ENCODE peak calls at places on chromosome X, in eight cellular contexts. O, T, J, K, C, A, X and D are unnamed samples.

GRCh38 chrX:110951472-110952269 is 144.3 kb upstream of the PAK3 start:
- DNase-seq in O (no peak), T (no peak), J (no peak), K (no peak), C (no peak), A (no peak), X (no peak), D (no peak)

GRCh38 chrX:107725761-107726555 is 49.6 kb downstream of the TSC22D3 start:
- DNase-seq in O (no peak), T (no peak), J (peak; percentile 32), K (no peak), C (no peak), A (no peak), X (no peak), D (no peak)

GRCh38 chrX:24774650-24775049 is 80.9 kb downstream of the POLA1 start:
- DNase-seq in O (no peak), T (no peak), J (no peak), K (no peak), C (no peak), A (no peak), X (peak; percentile 14), D (no peak)

GRCh38 chrX:13599491-13599890 is 30.1 kb downstream of the EGFL6 start:
- DNase-seq in O (no peak), T (no peak), J (no peak), K (no peak), C (no peak), A (no peak), X (peak; percentile 23), D (no peak)

GRCh38 chrX:137915466-137915865 is 349.5 kb downstream of the ZIC3 start:
- DNase-seq in O (no peak), T (no peak), J (no peak), K (no peak), C (no peak), A (no peak), X (no peak), D (no peak)

GRCh38 chrX:8189096-8189830 is 18.2 kb upstream of the VCX2 start:
- DNase-seq in O (no peak), T (no peak), J (no peak), K (no peak), C (no peak), A (no peak), X (no peak), D (no peak)

GRCh38 chrX:97200454-97200853 is 316.7 kb downstream of the RPA4 start:
- DNase-seq in O (no peak), T (no peak), J (no peak), K (no peak), C (no peak), A (no peak), X (no peak), D (no peak)

GRCh38 chrX:153495362-153495751 is 577 bp downstream of the BGN start:
- DNase-seq in O (no peak), T (no peak), J (no peak), K (no peak), C (no peak), A (no peak), X (peak; percentile 62), D (no peak)

GRCh38 chrX:120446503-120446902 is 22.6 kb downstream of the LAMP2 start:
- DNase-seq in O (no peak), T (no peak), J (no peak), K (peak; percentile 15), C (no peak), A (no peak), X (peak; percentile 75), D (no peak)

GRCh38 chrX:45743906-45744625 is 543.4 kb upstream of the DIPK2B start:
- DNase-seq in O (no peak), T (no peak), J (no peak), K (no peak), C (no peak), A (no peak), X (no peak), D (no peak)

GRCh38 chrX:37291924-37292323 is 57.2 kb upstream of the PRRG1 start:
- DNase-seq in O (no peak), T (no peak), J (no peak), K (no peak), C (no peak), A (no peak), X (no peak), D (no peak)

GRCh38 chrX:119041175-119041574 is 31.6 kb upstream of the CT47C1 start:
- DNase-seq in O (peak; percentile 92), T (no peak), J (no peak), K (no peak), C (peak; percentile 65), A (no peak), X (peak; percentile 85), D (no peak)

GRCh38 chrX:31132803-31133202 is 61.0 kb upstream of the FTHL17 start:
- DNase-seq in O (no peak), T (no peak), J (no peak), K (no peak), C (no peak), A (no peak), X (no peak), D (no peak)

GRCh38 chrX:15404712-15405111 is 20.5 kb upstream of the VEGFD start:
- DNase-seq in O (no peak), T (no peak), J (peak; percentile 59), K (peak; percentile 17), C (no peak), A (no peak), X (peak; percentile 59), D (no peak)

GRCh38 chrX:133594156-133594555 is 178.9 kb upstream of the GPC4 start:
- DNase-seq in O (no peak), T (no peak), J (no peak), K (no peak), C (no peak), A (no peak), X (no peak), D (no peak)

GRCh38 chrX:121831601-121832000 is 784.2 kb downstream of the GLUD2 start:
- DNase-seq in O (no peak), T (no peak), J (no peak), K (no peak), C (no peak), A (no peak), X (peak; percentile 16), D (no peak)

GRCh38 chrX:97021680-97022079 is 138.0 kb downstream of the RPA4 start:
- DNase-seq in O (no peak), T (no peak), J (no peak), K (no peak), C (no peak), A (no peak), X (peak; percentile 47), D (no peak)

GRCh38 chrX:109911046-109911445 is 91.9 kb upstream of the TMEM164 start:
- DNase-seq in O (no peak), T (no peak), J (no peak), K (no peak), C (no peak), A (no peak), X (peak; percentile 22), D (no peak)

GRCh38 chrX:17737707-17738001 is 361 bp downstream of the SCML1 start:
- DNase-seq in O (no peak), T (no peak), J (no peak), K (no peak), C (no peak), A (no peak), X (no peak), D (no peak)

GRCh38 chrX:86195343-86195742 is 47.1 kb downstream of the DACH2 start:
- DNase-seq in O (no peak), T (no peak), J (no peak), K (no peak), C (no peak), A (no peak), X (no peak), D (no peak)
- H3K27ac ChIP-seq in O (no peak overlapping the region), T (no peak overlapping the region), J (no peak overlapping the region), K (no peak overlapping the region), C (no peak overlapping the region), A (no peak overlapping the region), X (no peak overlapping the region), D (no peak overlapping the region)

GRCh38 chrX:1453951-1454785 is 1.5 kb upstream of the ASMTL start:
- DNase-seq in O (peak; percentile 89), T (peak; percentile 94), J (peak; percentile 90), K (peak; percentile 57), C (peak; percentile 77), A (peak; percentile 89), X (peak; percentile 85), D (peak; percentile 67)
- H3K4me3 ChIP-seq in O (peak overlapping the region; percentile 90), T (peak overlapping the region; percentile 50), J (peak overlapping the region; percentile 55), K (peak overlapping the region; percentile 96), C (no peak overlapping the region), A (no peak overlapping the region), X (peak overlapping the region; percentile 21), D (peak overlapping the region; percentile 29)

DNA sequence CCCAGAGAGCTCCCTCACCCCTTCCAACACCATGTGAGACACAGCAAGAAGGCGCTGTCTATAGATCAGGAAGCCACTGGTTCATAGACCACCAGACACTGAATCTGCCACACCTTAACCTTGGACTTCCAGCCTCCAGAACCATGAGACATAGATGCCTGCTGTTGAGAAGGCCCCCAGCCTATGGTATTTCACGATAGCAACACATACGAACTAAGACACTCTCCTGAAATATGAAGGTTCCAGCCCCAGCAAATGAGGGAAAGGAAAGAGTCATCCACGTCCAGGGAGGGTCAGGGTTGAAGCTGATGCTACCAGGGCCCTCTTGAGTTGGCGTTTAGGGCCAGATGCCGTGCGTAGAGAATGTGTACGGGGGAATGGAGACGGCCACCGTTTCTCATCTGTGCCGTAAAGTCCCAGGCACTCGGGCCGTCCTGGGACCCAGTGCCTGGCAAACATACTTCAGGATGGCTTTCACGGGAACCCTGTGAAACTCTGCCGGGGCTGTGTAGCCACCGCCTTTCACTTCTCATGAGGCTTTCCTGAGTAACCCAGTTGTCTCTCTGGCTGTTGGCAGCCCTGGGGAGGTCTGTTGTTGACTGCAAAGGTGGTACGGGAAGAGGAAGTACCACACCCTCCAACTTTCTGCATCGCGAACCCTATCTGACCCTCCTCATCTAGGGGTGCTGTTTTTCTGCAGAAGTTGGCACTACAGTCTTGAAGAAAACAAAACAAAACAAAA is 17.7 kb upstream of the P2RY8 start:
- DNase-seq in O (peak; percentile 67), T (peak; percentile 42), J (no peak), K (no peak), C (no peak), A (peak; percentile 27), X (no peak), D (no peak)
- H3K4me1 ChIP-seq in O (no peaks in the 10 kb centered on the region), T (no peaks in the 10 kb centered on the region), J (no peaks in the 10 kb centered on the region), K (no peaks in the 10 kb centered on the region), C (no peaks in the 10 kb centered on the region), A (peaks cover 57% of the 10 kb centered on the region), X (no peaks in the 10 kb centered on the region), D (peaks cover 1% of the 10 kb centered on the region)

GRCh38 chrX:39767446-39767845 is 330.3 kb downstream of the BCOR start:
- DNase-seq in O (no peak), T (no peak), J (no peak), K (no peak), C (no peak), A (no peak), X (peak; percentile 38), D (no peak)
- H3K27ac ChIP-seq in O (no peak overlapping the region), T (no peak overlapping the region), J (no peak overlapping the region), K (no peak overlapping the region), C (no peak overlapping the region), A (no peak overlapping the region), X (no peak overlapping the region), D (no peak overlapping the region)